ENCODE peak calls at places on chromosome 17, in four cellular contexts. V is stimulated activated CD4-positive, alpha-beta T cell treated with anti-CD3 and anti-CD28 coated beads, Interleukin-2, amount 100 ng/mL, for 48 hours; Z is NCI-H446 treated with DMSO at 0.1 percent for 48 hours; C is fibroblast of the conjunctiva. P is an unnamed sample.

GRCh38 chr17:608911-609882 is 105.4 kb downstream of the VPS53 start:
- DNase-seq in V (no peak), Z (peak; percentile 11), C (no peak), P (no peak)

GRCh38 chr17:16222406-16222805 is 5.4 kb downstream of the PIGL start:
- DNase-seq in V (no peak), Z (no peak), C (no peak), P (no peak)

GRCh38 chr17:81537343-81537855 is 9.2 kb downstream of the FSCN2 start:
- DNase-seq in V (no peak), Z (no peak), C (no peak), P (peak; percentile 52)

GRCh38 chr17:14458724-14459123 is 157.8 kb downstream of the HS3ST3B1 start:
- DNase-seq in V (no peak), Z (no peak), C (no peak), P (no peak)

GRCh38 chr17:50564916-50565315 is 4.4 kb downstream of the CACNA1G start:
- DNase-seq in V (no peak), Z (no peak), C (peak; percentile 53), P (no peak)

GRCh38 chr17:27354051-27354490 is 60.2 kb downstream of the WSB1 start:
- DNase-seq in V (no peak), Z (no peak), C (no peak), P (no peak)

GRCh38 chr17:14332331-14332730 is 31.4 kb downstream of the HS3ST3B1 start:
- DNase-seq in V (no peak), Z (no peak), C (no peak), P (no peak)

GRCh38 chr17:8720596-8720995 is 24.0 kb downstream of the CCDC42 start:
- DNase-seq in V (no peak), Z (no peak), C (no peak), P (no peak)

GRCh38 chr17:81499601-81499970 is 13.0 kb downstream of the ACTG1 start:
- DNase-seq in V (no peak), Z (no peak), C (no peak), P (no peak)

GRCh38 chr17:82786427-82786826 is 34.6 kb downstream of the TBCD start:
- DNase-seq in V (no peak), Z (no peak), C (no peak), P (no peak)

GRCh38 chr17:45428050-45428953 is 4.4 kb downstream of the ARHGAP27 start:
- DNase-seq in V (peak; percentile 88), Z (peak; percentile 35), C (peak; percentile 36), P (peak; percentile 81)

GRCh38 chr17:8740486-8740885 is 4.2 kb downstream of the CCDC42 start:
- DNase-seq in V (peak; percentile 29), Z (no peak), C (no peak), P (no peak)

GRCh38 chr17:68611353-68612227 is 10.4 kb upstream of the FAM20A start:
- DNase-seq in V (no peak), Z (no peak), C (no peak), P (no peak)

GRCh38 chr17:64423881-64424280 is 25.0 kb upstream of the MILR1 start:
- DNase-seq in V (no peak), Z (no peak), C (no peak), P (no peak)

GRCh38 chr17:82103588-82104451 is 5.8 kb upstream of the FASN start:
- DNase-seq in V (no peak), Z (no peak), C (peak; percentile 26), P (peak; percentile 43)

GRCh38 chr17:57945999-57946797 is 9.0 kb downstream of the CUEDC1 start:
- DNase-seq in V (no peak), Z (no peak), C (no peak), P (no peak)

GRCh38 chr17:16439867-16440351 is 24.5 kb downstream of the TRPV2 start:
- DNase-seq in V (no peak), Z (no peak), C (no peak), P (no peak)

GRCh38 chr17:82933006-82933310 is 93.1 kb upstream of the ZNF750 start:
- DNase-seq in V (no peak), Z (no peak), C (no peak), P (no peak)

GRCh38 chr17:7916799-7917198 is 710 bp upstream of the RNF227 start:
- DNase-seq in V (no peak), Z (no peak), C (no peak), P (no peak)

GRCh38 chr17:45229681-45230409 is 8.2 kb downstream of the FMNL1 start:
- DNase-seq in V (no peak), Z (no peak), C (no peak), P (no peak)

GRCh38 chr17:19295478-19296200 is 58.5 kb downstream of the EPN2 start:
- DNase-seq in V (no peak), Z (no peak), C (peak; percentile 4), P (no peak)

GRCh38 chr17:6796017-6796886 is 20.2 kb downstream of the FBXO39 start:
- DNase-seq in V (no peak), Z (no peak), C (no peak), P (no peak)

GRCh38 chr17:64200080-64201042 is 62.7 kb downstream of the TEX2 start:
- DNase-seq in V (no peak), Z (no peak), C (no peak), P (no peak)

GRCh38 chr17:7077911-7078546 is 2.0 kb downstream of the CLEC10A start:
- DNase-seq in V (no peak), Z (no peak), C (no peak), P (no peak)

GRCh38 chr17:39662551-39663339 is 2.4 kb upstream of the TCAP start:
- DNase-seq in V (no peak), Z (no peak), C (no peak), P (no peak)

GRCh38 chr17:50904522-50905459 is 38.6 kb upstream of the TOB1 start:
- DNase-seq in V (no peak), Z (peak; percentile 95), C (peak; percentile 28), P (no peak)

GRCh38 chr17:33942414-33942813 is 312.7 kb upstream of the CCL2 start:
- DNase-seq in V (no peak), Z (no peak), C (no peak), P (no peak)

GRCh38 chr17:32549559-32549958 is 62.8 kb downstream of the CDK5R1 start:
- DNase-seq in V (no peak), Z (no peak), C (no peak), P (no peak)

GRCh38 chr17:18231156-18231555 is 5.7 kb downstream of the LLGL1 start:
- DNase-seq in V (no peak), Z (no peak), C (no peak), P (no peak)

GRCh38 chr17:57423541-57423940 is 167.2 kb downstream of the MSI2 start:
- DNase-seq in V (no peak), Z (no peak), C (no peak), P (no peak)

GRCh38 chr17:10699861-10700260 is 2.5 kb downstream of the ADPRM start:
- DNase-seq in V (no peak), Z (no peak), C (no peak), P (no peak)

GRCh38 chr17:17738901-17739300 is 57.6 kb downstream of the RAI1 start:
- DNase-seq in V (no peak), Z (no peak), C (no peak), P (no peak)

GRCh38 chr17:54977744-54978143 is 9.2 kb downstream of the STXBP4 start:
- DNase-seq in V (no peak), Z (no peak), C (no peak), P (no peak)

GRCh38 chr17:20314834-20315233 is 152.5 kb downstream of the LGALS9B start:
- DNase-seq in V (no peak), Z (no peak), C (no peak), P (no peak)

GRCh38 chr17:8435245-8436168 is at the start of gene NDEL1:
- DNase-seq in V (peak; percentile 98), Z (peak; percentile 88), C (peak; percentile 97), P (peak; percentile 97)

P was measured in progenitor cell of endocrine pancreas.